ENCODE peak calls at places on chromosomes 6 and 20, in eight cellular contexts. F is WTC11, O is A549, E is K562, W is HCT116, V is endothelial cell of umbilical vein, P is GM12878, Z is NB4. A is an unnamed sample.

GRCh38 chr6:69285054-69285453 is 511.8 kb downstream of the LMBRD1 start:
- DNase-seq in E (no peak), W (no peak), V (no peak), O (no peak), F (no peak), P (no peak), Z (no peak), A (no peak)

GRCh38 chr6:84411060-84411629 is 183.7 kb upstream of the CEP162 start:
- DNase-seq in V (no peak), P (no peak), F (no peak), O (no peak), Z (no peak), E (no peak), W (no peak), A (no peak)

GRCh38 chr6:29924287-29924686 is 18.0 kb upstream of the HLA-A start:
- DNase-seq in V (no peak), O (no peak), W (no peak), E (no peak), F (no peak), P (no peak), Z (no peak), A (no peak)

GRCh38 chr6:131980791-131981623 is 29.8 kb upstream of the CCN2 start:
- DNase-seq in V (peak; percentile 76), E (no peak), O (no peak), W (no peak), F (no peak), P (no peak), Z (no peak), A (peak; percentile 100)

GRCh38 chr6:119347466-119348307 is 1.9 kb downstream of the MAN1A1 start:
- DNase-seq in Z (peak; percentile 26), E (peak; percentile 67), V (no peak), F (no peak), O (no peak), P (no peak), W (no peak), A (peak; percentile 96)

GRCh38 chr6:130632288-130632687 is 194.9 kb upstream of the SMLR1 start:
- DNase-seq in O (no peak), Z (no peak), E (no peak), V (no peak), P (no peak), F (no peak), W (no peak), A (peak; percentile 7)

GRCh38 chr6:104908431-104909139 is 48.3 kb upstream of the LIN28B start:
- DNase-seq in V (no peak), O (no peak), E (no peak), W (no peak), P (no peak), F (no peak), Z (no peak), A (peak; percentile 18)

GRCh38 chr6:131372535-131372934 is 200.5 kb upstream of the ARG1 start:
- DNase-seq in P (no peak), W (no peak), V (no peak), O (no peak), E (no peak), Z (no peak), F (no peak), A (no peak)

GRCh38 chr20:1824834-1825233 is 70.4 kb upstream of the SIRPA start:
- DNase-seq in O (no peak), E (no peak), V (peak; percentile 87), W (no peak), F (no peak), Z (no peak), P (no peak), A (no peak)

GRCh38 chr6:20846602-20847028 is 312.4 kb downstream of the CDKAL1 start:
- DNase-seq in W (no peak), P (peak; percentile 21), E (peak; percentile 78), V (peak; percentile 39), O (no peak), F (no peak), Z (peak; percentile 88), A (no peak)

GRCh38 chr6:13457577-13457976 is 29.8 kb downstream of the GFOD1 start:
- DNase-seq in W (no peak), O (no peak), F (no peak), Z (no peak), V (no peak), E (no peak), P (no peak), A (no peak)

GRCh38 chr20:1968958-1969357 is 24.9 kb downstream of the PDYN start:
- DNase-seq in W (no peak), E (no peak), O (no peak), F (no peak), Z (no peak), P (no peak), V (no peak), A (no peak)

GRCh38 chr6:51959744-51960383 is 127.5 kb downstream of the PKHD1 start:
- DNase-seq in F (peak; percentile 80), E (peak; percentile 61), Z (peak; percentile 75), V (peak; percentile 60), O (peak; percentile 18), W (peak; percentile 43), P (peak; percentile 38), A (peak; percentile 70)

GRCh38 chr6:39714802-39715201 is 10.4 kb downstream of the KIF6 start:
- DNase-seq in W (no peak), V (no peak), E (no peak), O (no peak), F (no peak), P (no peak), Z (no peak), A (no peak)

GRCh38 chr6:161406633-161407032 is 132.8 kb upstream of the AGPAT4 start:
- DNase-seq in Z (peak; percentile 10), F (no peak), P (no peak), V (no peak), O (no peak), E (no peak), W (peak; percentile 39), A (no peak)

GRCh38 chr20:46568570-46569129 is 18.2 kb upstream of the OCSTAMP start:
- DNase-seq in O (no peak), P (no peak), V (peak; percentile 85), E (no peak), Z (no peak), F (no peak), W (no peak), A (peak; percentile 79)

DNA sequence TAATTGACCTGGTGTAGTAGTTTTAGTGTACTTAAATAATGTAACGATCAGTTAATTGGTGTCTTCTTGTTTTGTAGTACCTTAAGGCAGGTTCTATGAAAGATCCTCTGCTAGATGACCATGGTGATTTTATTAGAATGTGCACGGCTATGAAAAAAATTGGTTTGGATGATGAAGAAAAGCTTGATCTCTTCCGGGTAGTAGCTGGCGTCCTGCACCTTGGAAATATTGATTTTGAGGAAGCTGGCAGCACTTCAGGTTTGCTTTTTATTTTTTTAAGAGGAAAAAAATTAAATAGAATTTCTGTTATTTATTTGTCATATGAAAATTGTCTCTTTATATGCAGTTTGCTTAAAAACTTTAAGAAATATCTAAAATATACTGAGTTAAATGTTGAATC is 99.2 kb downstream of the MYO6 start:
- DNase-seq in Z (no peak), F (no peak), O (no peak), W (no peak), E (no peak), P (no peak), V (no peak), A (no peak)
- TF ChIP-seq MAX in Z (no peak), F (no peak), O (no peak), W (no peak), E (no peak), P (no peak), V (no peak), A (no peak)

GRCh38 chr6:148599967-148600426 is 146.8 kb upstream of the UST start:
- DNase-seq in W (no peak), Z (no peak), E (no peak), O (no peak), F (peak; percentile 62), V (no peak), P (no peak), A (peak; percentile 50)
- TF ChIP-seq MAX in W (no peak), Z (no peak), E (no peak), O (no peak), F (peak; percentile 24), V (no peak), P (no peak), A (no peak)

GRCh38 chr6:167956491-167956890 is 41.0 kb upstream of the KIF25 start:
- DNase-seq in F (no peak), V (no peak), O (no peak), E (no peak), W (no peak), Z (no peak), P (no peak), A (no peak)

GRCh38 chr6:167954151-167954550 is 43.3 kb upstream of the KIF25 start:
- DNase-seq in V (no peak), Z (no peak), P (no peak), F (no peak), W (no peak), E (no peak), O (no peak), A (no peak)

GRCh38 chr6:167953551-167953950 is 43.9 kb upstream of the KIF25 start:
- DNase-seq in Z (no peak), O (no peak), E (no peak), W (no peak), F (no peak), V (no peak), P (no peak), A (no peak)

GRCh38 chr6:167957626-167958025 is 39.8 kb upstream of the KIF25 start:
- DNase-seq in V (no peak), Z (no peak), F (no peak), O (no peak), P (no peak), W (peak; percentile 8), E (no peak), A (no peak)

DNA sequence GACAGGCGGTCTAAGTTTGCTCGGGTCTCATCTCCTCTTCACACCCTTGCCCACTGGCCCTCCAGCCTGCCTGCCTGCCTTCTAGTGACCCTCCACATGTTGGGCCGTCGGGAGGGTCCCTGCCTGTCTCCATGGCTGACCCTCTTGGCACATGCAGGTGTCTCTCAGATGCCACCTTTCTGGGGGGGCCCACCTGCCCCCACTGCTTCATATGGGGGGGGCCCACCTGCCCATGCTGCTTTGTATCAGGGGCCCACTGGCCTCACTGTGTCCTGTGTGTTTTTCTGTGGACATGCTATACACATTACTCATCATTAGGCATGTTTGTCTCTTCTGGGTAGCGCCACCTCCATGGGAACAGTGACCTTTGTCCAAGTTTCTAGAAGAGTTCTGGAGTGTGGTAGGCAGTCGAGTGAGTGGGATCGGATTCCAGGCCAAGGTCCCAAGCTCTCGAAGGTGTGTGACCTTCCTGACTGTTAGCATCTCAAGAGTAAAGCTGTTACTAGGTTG is 40.4 kb upstream of the KIF25 start:
- DNase-seq in F (no peak), W (no peak), V (no peak), P (no peak), E (no peak), O (no peak), Z (no peak), A (peak; percentile 74)
- TF ChIP-seq MAX in F (no peak), W (no peak), V (no peak), P (no peak), E (no peak), O (no peak), Z (no peak), A (no peak)

GRCh38 chr20:33578510-33578909 is 83.6 kb upstream of the C20orf144 start:
- DNase-seq in V (no peak), Z (no peak), O (no peak), W (no peak), P (no peak), E (no peak), F (no peak), A (no peak)

GRCh38 chr20:33570743-33571142 is 80.8 kb downstream of the CBFA2T2 start:
- DNase-seq in V (no peak), E (no peak), P (no peak), F (no peak), W (no peak), Z (no peak), O (no peak), A (no peak)

GRCh38 chr20:33575302-33575701 is 85.4 kb downstream of the CBFA2T2 start:
- DNase-seq in P (no peak), Z (no peak), E (no peak), F (no peak), V (no peak), O (no peak), W (no peak), A (no peak)

GRCh38 chr20:33576432-33576883 is 85.7 kb upstream of the C20orf144 start:
- DNase-seq in Z (no peak), O (no peak), E (no peak), P (no peak), F (peak; percentile 24), V (no peak), W (no peak), A (no peak)
- TF ChIP-seq MAX in Z (no peak), O (no peak), E (no peak), P (no peak), F (no peak), V (no peak), W (no peak), A (no peak)